ENCODE peak calls at places on chromosomes 5 and 9, in five cellular contexts. U, N, K, Y and Z are unnamed samples.

GRCh38 chr5:132812949-132813598 is at the start of gene SOWAHA:
- DNase-seq in U (no peak), N (no peak), K (no peak), Y (no peak), Z (peak; percentile 67)

GRCh38 chr5:76083555-76084495 is 642 bp downstream of the SV2C start:
- DNase-seq in U (no peak), N (no peak), K (no peak), Y (peak; percentile 74), Z (peak; percentile 33)

GRCh38 chr9:74122229-74122628 is 374.9 kb upstream of the RORB start:
- DNase-seq in U (no peak), N (no peak), K (no peak), Y (no peak), Z (no peak)

GRCh38 chr5:132086277-132086794 is 12.7 kb downstream of the CSF2 start:
- DNase-seq in U (no peak), N (no peak), K (no peak), Y (no peak), Z (no peak)

GRCh38 chr9:98998441-98999151 is 54.9 kb downstream of the COL15A1 start:
- DNase-seq in U (no peak), N (no peak), K (peak; percentile 20), Y (peak; percentile 97), Z (peak; percentile 80)

GRCh38 chr9:113638916-113639315 is 175.4 kb downstream of the RGS3 start:
- DNase-seq in U (no peak), N (no peak), K (no peak), Y (no peak), Z (no peak)

GRCh38 chr5:140591747-140592372 is 27.2 kb downstream of the SLC35A4 start:
- DNase-seq in U (no peak), N (no peak), K (no peak), Y (no peak), Z (no peak)

GRCh38 chr9:137148242-137148641 is 9.3 kb downstream of the GRIN1 start:
- DNase-seq in U (no peak), N (no peak), K (no peak), Y (no peak), Z (no peak)

GRCh38 chr5:142474426-142474825 is 149.6 kb upstream of the SPRY4 start:
- DNase-seq in U (no peak), N (no peak), K (no peak), Y (no peak), Z (no peak)

GRCh38 chr5:78587775-78588291 is 60.7 kb downstream of the LHFPL2 start:
- DNase-seq in U (no peak), N (no peak), K (no peak), Y (no peak), Z (no peak)

GRCh38 chr5:56829137-56829536 is 13.8 kb downstream of the MAP3K1 start:
- DNase-seq in U (no peak), N (no peak), K (no peak), Y (no peak), Z (no peak)

GRCh38 chr5:41281215-41281810 is 68.0 kb upstream of the C6 start:
- DNase-seq in U (no peak), N (no peak), K (no peak), Y (no peak), Z (no peak)

DNA sequence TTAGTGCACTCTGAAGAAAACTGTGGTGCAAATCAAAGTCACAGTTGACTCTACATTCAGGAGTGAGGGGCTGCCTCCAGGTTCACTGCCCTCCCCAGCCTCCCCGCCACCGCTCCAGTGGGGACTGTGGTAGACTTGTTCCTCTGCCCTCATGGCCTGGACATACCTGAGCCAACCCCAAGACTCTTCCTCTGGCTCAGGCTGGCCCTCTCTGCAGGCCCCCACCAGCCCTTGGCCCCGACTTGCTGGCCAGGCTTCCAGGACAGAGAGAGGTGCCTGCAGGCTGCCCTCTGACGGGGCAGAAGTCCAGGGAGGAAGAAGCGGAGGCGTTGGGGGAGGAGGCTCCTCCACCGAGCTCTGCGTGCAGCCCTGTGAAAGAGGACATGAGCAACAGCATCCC is 2.7 kb upstream of the SARDH start:
- DNase-seq in U (no peak), N (no peak), K (no peak), Y (no peak), Z (no peak)
- TF ChIP-seq SUZ12 in U (no peak), N (no peak), K (no peak), Y (no peak), Z (no peak)

DNA sequence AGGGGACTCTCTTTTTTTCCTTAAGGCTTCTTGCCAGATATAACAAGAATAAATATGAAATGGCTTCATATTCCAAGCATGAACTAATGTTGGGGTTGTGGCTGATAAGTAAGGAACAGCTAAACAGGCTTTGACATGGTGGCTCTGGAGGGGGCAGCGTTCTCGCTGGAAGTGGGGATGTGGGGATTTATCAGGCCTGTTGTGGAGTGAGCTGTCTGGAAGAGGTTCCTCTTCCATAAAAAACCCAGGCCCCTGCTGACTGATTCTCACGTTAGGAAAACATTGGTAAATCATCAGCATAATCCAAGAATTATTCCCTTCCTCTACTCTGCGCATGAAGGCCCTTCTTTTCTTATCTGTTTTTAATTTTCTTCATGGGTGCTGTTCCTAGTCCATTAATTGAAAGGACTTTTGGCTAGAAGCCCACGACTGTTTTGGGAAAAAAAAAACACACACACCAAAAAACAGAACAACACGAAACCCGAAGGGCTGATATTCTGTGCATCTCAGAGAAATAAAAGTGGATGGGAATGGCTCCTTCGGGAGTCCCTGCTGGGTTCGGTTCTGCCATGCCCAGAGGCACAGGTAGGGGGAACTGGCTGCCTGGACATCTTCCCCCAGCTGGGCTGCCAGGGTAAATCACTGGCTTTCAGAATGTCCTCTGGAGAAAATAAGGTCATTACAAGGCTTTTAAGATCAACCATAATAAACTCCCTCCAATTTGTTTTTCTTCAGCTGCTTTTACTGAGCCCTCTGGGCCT is 297.0 kb downstream of the SLIT3 start:
- DNase-seq in U (no peak), N (no peak), K (no peak), Y (no peak), Z (peak; percentile 72)
- TF ChIP-seq SUZ12 in U (no peak), N (no peak), K (no peak), Y (no peak), Z (no peak)

GRCh38 chr9:117403848-117404247 is 11.0 kb downstream of the ASTN2 start:
- DNase-seq in U (no peak), N (no peak), K (no peak), Y (no peak), Z (no peak)

GRCh38 chr9:117405950-117406705 is 8.7 kb downstream of the ASTN2 start:
- DNase-seq in U (no peak), N (no peak), K (no peak), Y (no peak), Z (no peak)

GRCh38 chr9:117394655-117395054 is 20.2 kb downstream of the ASTN2 start:
- DNase-seq in U (no peak), N (no peak), K (no peak), Y (no peak), Z (no peak)

GRCh38 chr9:117403403-117403811 is 11.4 kb downstream of the ASTN2 start:
- DNase-seq in U (no peak), N (no peak), K (no peak), Y (no peak), Z (no peak)

DNA sequence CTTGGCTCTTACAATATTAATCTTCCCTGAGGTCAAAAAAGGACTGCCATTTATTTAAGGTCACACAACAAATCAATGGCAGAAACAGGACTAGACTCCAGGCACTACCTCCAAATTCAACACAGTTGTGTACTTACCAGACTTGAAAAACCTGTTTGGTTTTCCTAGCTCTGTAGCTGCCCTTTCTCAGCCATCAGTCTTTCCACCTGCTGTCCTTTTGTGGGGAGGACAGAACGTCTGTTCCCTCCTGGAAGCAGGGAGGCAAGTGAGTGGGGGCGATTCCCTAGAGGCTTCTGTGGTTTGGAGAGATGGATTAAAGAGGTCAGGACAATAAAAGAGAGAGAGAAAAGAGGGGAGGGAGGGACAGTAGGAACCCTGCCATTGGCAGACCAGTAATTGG is 14.7 kb downstream of the ASTN2 start:
- DNase-seq in U (no peak), N (no peak), K (no peak), Y (no peak), Z (no peak)
- TF ChIP-seq SUZ12 in U (no peak), N (no peak), K (no peak), Y (no peak), Z (no peak)

GRCh38 chr9:103089357-103089756 is 94.2 kb downstream of the CYLC2 start:
- DNase-seq in U (no peak), N (no peak), K (no peak), Y (no peak), Z (no peak)
- TF ChIP-seq SUZ12 in U (no peak), N (no peak), K (no peak), Y (no peak), Z (no peak)

DNA sequence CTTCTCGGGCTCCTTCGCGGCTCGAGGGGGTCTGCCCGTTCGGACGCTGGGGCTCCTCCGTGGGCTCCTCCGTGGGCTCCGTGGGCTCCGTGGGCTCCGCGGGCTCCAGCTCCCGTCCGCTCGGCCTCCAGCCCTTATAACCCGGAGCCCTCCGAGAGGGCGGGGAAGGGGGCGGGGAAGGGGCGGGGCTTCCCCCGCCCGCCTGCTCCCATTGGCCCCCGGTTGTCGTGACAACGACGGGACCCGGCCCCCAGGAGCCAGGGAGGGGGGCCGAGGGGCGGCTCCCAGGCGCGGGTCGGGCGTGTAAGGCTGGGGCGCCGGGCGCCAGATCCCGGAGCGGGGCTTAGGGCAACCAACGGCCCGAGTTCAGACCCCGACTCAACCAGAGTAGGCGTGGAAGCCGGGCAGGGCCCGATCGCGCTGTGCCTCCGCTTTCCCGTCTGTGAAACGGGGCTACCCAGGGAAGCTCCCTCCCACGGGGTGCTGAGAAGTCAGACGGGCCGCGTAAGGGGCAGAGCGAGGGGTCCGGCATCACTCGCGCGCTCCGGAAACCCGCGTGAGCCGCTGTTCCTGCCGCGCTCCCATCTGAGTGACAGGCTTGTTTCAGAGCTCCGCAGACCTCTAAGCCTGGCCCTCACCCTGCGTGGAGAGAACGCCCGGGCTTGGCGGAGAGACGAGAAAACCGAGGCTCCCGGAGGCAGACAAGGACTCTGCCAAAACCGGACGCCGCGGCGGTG is at the start of gene GFPT2:
- DNase-seq in U (no peak), N (peak; percentile 62), K (peak; percentile 28), Y (peak; percentile 91), Z (peak; percentile 99)
- TF ChIP-seq SUZ12 in U (peak; percentile 46), N (no peak), K (no peak), Y (no peak), Z (no peak)

GRCh38 chr9:109794361-109795012 is 14.5 kb downstream of the PALM2AKAP2 start:
- DNase-seq in U (no peak), N (no peak), K (no peak), Y (no peak), Z (no peak)
- TF ChIP-seq SUZ12 in U (no peak), N (no peak), K (no peak), Y (no peak), Z (no peak)

GRCh38 chr5:18238321-18238720 is 604.1 kb downstream of the TAF11L14 start:
- DNase-seq in U (no peak), N (no peak), K (no peak), Y (no peak), Z (no peak)
- TF ChIP-seq SUZ12 in U (no peak), N (no peak), K (no peak), Y (no peak), Z (no peak)